ENCODE peak calls at places on chromosomes 4 and X, in four cellular contexts. W, A, Y and S are unnamed samples.

GRCh38 chrX:67604979-67605703 is 61.3 kb downstream of the AR start:
- DNase-seq in W (no peak), A (peak), Y (no peak), S (peak)

GRCh38 chr4:1469596-1470392 is 63.6 kb upstream of the NKX1-1 start:
- DNase-seq in W (no peak), A (no peak), Y (no peak), S (no peak)

GRCh38 chr4:139171878-139172691 is 4.9 kb downstream of the ELF2 start:
- DNase-seq in W (no peak), A (peak), Y (no peak), S (peak)

GRCh38 chr4:43331226-43332078 is 438.9 kb downstream of the GRXCR1 start:
- DNase-seq in W (no peak), A (peak), Y (no peak), S (peak)

GRCh38 chrX:9530848-9531274 is 66.0 kb downstream of the TBL1X start:
- DNase-seq in W (peak), A (peak), Y (no peak), S (peak)

GRCh38 chr4:2537011-2537830 is 774 bp downstream of the FAM193A start:
- DNase-seq in W (peak), A (peak), Y (no peak), S (peak)

GRCh38 chrX:118550792-118551191 is 55.2 kb downstream of the DOCK11 start:
- DNase-seq in W (no peak), A (no peak), Y (no peak), S (peak)

GRCh38 chrX:154540897-154541535 is 5.6 kb downstream of the G6PD start:
- DNase-seq in W (no peak), A (peak), Y (no peak), S (no peak)

GRCh38 chrX:69163936-69164741 is 1.1 kb downstream of the PJA1 start:
- DNase-seq in W (peak), A (peak), Y (no peak), S (peak)

GRCh38 chrX:111888600-111888999 is 12.6 kb downstream of the TRPC5OS start:
- DNase-seq in W (no peak), A (no peak), Y (no peak), S (no peak)

GRCh38 chr4:83561381-83561780 is 25.5 kb downstream of the GPAT3 start:
- DNase-seq in W (no peak), A (peak), Y (no peak), S (peak)

GRCh38 chr4:86816463-86817107 is 32.6 kb downstream of the SLC10A6 start:
- DNase-seq in W (no peak), A (peak), Y (no peak), S (peak)

GRCh38 chr4:54882616-54883015 is 224.9 kb downstream of the KIT start:
- DNase-seq in W (no peak), A (no peak), Y (no peak), S (peak)

GRCh38 chrX:85326234-85327059 is 53.0 kb downstream of the POF1B start:
- DNase-seq in W (no peak), A (no peak), Y (no peak), S (no peak)

GRCh38 chrX:120358687-120359086 is 3.2 kb upstream of the ATP1B4 start:
- DNase-seq in W (no peak), A (peak), Y (no peak), S (peak)

GRCh38 chrX:110394653-110395052 is 36.0 kb downstream of the RTL9 start:
- DNase-seq in W (no peak), A (peak), Y (no peak), S (peak)

GRCh38 chrX:123835661-123836371 is 24.0 kb upstream of the XIAP start:
- DNase-seq in W (no peak), A (peak), Y (no peak), S (peak)

GRCh38 chrX:148580016-148580415 is 79.6 kb downstream of the AFF2 start:
- DNase-seq in W (no peak), A (no peak), Y (no peak), S (no peak)

GRCh38 chr4:123528501-123529277 is 132.1 kb downstream of the SPRY1 start:
- DNase-seq in W (no peak), A (no peak), Y (no peak), S (no peak)

GRCh38 chr4:184275766-184276165 is 58.1 kb upstream of the ENPP6 start:
- DNase-seq in W (no peak), A (no peak), Y (no peak), S (no peak)

GRCh38 chr4:80492761-80493160 is 157.2 kb downstream of the CFAP299 start:
- DNase-seq in W (peak), A (no peak), Y (peak), S (no peak)

GRCh38 chr4:152965614-152966013 is 29.5 kb downstream of the FHDC1 start:
- DNase-seq in W (no peak), A (no peak), Y (no peak), S (no peak)

GRCh38 chr4:119627267-119628190 is 1.1 kb downstream of the PDE5A start:
- DNase-seq in W (peak), A (peak), Y (no peak), S (peak)

GRCh38 chr4:144710526-144710912 is 64.6 kb downstream of the HHIP start:
- DNase-seq in W (no peak), A (peak), Y (no peak), S (no peak)